ENCODE peak calls at places on chromosome 9, in seven cellular contexts. Q, R, V, W, S, N and H are unnamed samples.
A peak's percentile ranks its signal among the peaks of the same experiment; 100 is the strongest.

GRCh38 chr9:110028281-110029075 is 179.5 kb downstream of the C9orf152 start:
- DNase-seq in R (no peak), N (no peak), V (no peak), Q (no peak), S (no peak), W (no peak), H (no peak)

GRCh38 chr9:127974769-127975261 is 6.0 kb downstream of the EEIG1 start:
- DNase-seq in R (no peak), V (peak; percentile 65), Q (no peak), N (no peak), S (no peak), W (no peak), H (no peak)

GRCh38 chr9:18632624-18633407 is 158.9 kb downstream of the ADAMTSL1 start:
- DNase-seq in V (no peak), W (no peak), S (no peak), Q (no peak), R (no peak), N (no peak), H (no peak)

GRCh38 chr9:27260789-27261516 is 36.0 kb downstream of the EQTN start:
- DNase-seq in S (no peak), W (no peak), R (no peak), N (no peak), V (no peak), Q (no peak), H (no peak)

GRCh38 chr9:5392285-5392684 is 45.4 kb downstream of the PLGRKT start:
- DNase-seq in V (no peak), N (no peak), Q (no peak), R (no peak), S (no peak), W (no peak), H (no peak)

GRCh38 chr9:99445377-99445891 is 223.4 kb downstream of the SEC61B start:
- DNase-seq in R (no peak), N (no peak), W (no peak), Q (no peak), V (no peak), S (no peak), H (no peak)

GRCh38 chr9:131776473-131776872 is 36.6 kb upstream of the RAPGEF1 start:
- DNase-seq in N (peak; percentile 91), R (peak; percentile 32), S (peak; percentile 67), W (no peak), V (no peak), Q (no peak), H (peak; percentile 49)

GRCh38 chr9:15735083-15735974 is 182.5 kb downstream of the CCDC171 start:
- DNase-seq in R (no peak), W (no peak), S (no peak), Q (no peak), V (no peak), N (no peak), H (no peak)

GRCh38 chr9:14214693-14215092 is 99.2 kb downstream of the NFIB start:
- DNase-seq in S (no peak), N (no peak), W (no peak), Q (no peak), V (no peak), R (no peak), H (no peak)

DNA sequence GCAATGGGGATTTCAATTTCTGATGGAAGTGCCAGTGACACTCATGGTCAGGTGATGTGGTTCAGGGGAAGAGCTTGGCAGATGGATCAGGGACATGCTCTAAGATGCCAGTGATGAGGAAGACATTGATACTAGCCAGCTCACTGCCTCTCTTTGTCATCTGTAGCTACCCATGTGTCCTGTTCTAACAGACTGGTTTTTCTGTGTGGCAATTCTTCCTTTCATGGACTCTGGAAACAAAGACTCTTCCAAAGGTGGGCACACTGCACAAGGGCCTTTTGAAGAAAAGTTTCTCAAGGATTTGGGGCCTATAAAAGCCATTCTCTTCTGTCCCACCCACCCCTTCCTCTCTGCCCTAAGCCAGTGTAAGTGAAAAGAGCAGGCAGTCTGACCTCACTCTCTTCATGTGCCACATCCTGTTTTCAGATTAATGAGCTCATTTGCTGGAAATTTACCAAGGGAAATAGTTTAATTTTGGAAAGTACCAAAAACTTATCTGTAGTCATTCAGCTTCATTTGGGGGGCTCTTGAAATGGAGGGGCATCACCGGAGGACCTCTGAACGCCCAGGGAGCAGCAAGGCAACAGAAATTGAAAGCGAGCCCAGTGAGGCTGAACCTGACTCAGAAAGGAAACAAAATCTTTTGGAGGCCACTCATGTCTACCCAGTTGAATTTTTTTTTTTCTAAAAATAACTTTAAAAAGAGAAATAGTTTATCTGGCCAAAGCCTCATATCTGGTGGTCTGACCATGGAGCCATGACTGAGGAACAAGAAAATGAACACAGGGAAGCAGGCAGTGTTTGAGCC is 4.9 kb upstream of the TRAF1 start:
- DNase-seq in W (peak; percentile 53), Q (peak; percentile 93), N (no peak), V (no peak), S (no peak), R (no peak), H (no peak)
- TF ChIP-seq POLR2AphosphoS5 in W (peak; percentile 81), Q (peak; percentile 90), N (no peak), V (peak; percentile 11), S (no peak), R (no peak), H (peak; percentile 84)

DNA sequence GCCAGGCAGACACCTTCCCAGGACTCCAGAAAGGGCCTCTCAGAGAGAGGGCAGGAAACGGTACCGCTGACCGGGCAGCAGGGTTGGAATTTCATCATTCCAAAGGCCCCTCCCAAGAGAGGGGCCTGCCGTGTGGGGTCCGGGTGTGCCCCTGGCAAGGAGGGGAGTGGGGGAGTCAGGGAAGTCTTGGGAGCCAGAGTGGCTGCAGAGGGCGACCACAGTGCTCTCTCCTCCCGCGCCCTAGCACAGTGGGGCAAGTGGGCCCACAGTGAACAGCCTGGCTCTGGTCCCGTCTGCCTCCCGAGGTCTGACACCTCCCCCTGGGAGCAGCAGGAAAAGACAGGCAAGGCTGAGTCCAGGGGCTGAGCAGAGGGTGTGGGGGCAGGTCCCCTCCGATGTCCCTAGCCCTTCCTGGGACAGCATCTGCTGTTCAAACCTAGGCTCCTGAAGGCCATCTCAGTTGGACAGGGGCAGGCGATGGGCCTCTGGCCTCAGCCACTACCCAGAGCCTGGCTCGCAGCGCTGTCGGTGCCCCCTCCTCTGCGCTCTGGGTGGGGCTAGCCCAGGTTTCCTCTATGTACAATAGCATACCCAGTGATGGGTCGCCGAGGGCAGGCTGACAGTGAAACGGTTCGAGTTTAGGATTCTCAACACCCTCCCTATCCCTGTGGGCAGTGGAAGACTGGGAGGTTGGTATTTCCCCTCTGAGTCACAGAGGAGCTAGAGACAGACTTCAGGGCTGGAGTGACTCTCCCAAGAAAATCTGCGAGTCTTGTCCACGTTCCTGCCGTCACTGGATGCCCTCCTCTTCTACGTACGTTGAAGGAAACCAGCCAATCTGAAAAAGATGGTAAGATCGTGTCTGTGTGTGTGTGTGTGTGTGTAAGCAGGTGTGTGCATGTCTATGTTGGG is 25.4 kb upstream of the SARDH start:
- DNase-seq in R (no peak), S (no peak), W (no peak), N (peak; percentile 45), Q (no peak), V (no peak), H (no peak)
- TF ChIP-seq TAF1 in R (no peak), S (no peak), W (no peak), N (no peak), Q (no peak), V (no peak), H (no peak)

DNA sequence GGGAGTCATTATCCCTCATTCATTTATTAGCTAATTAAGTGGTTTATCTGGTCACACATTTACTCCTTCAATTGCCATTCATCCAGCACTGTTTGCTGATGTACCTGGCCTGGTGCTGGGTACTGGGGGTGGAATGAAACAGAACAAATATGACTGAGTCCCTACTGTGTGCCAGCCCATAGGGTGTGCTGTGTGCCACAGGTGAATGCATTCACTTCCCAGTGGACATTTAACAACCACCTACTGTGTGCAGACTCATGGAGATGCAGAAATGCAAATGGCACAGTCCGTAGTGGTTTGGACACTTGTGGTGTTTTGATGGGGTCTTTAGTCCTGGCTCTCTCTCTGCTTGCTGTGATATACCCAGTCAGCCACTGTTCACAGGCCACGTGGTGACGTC is 10.5 kb downstream of the NEK6 start:
- DNase-seq in Q (no peak), S (no peak), R (no peak), N (no peak), W (no peak), V (no peak), H (no peak)
- TF ChIP-seq POLR2AphosphoS5 in Q (no peak), S (no peak), R (no peak), N (no peak), W (no peak), V (no peak), H (no peak)

GRCh38 chr9:97411440-97411788 is 482 bp upstream of the TDRD7 start:
- DNase-seq in Q (no peak), V (no peak), W (no peak), S (no peak), N (no peak), R (no peak), H (no peak)

GRCh38 chr9:97415146-97415545 is 3.2 kb downstream of the TDRD7 start:
- DNase-seq in N (no peak), S (no peak), R (no peak), Q (no peak), V (no peak), W (no peak), H (no peak)

GRCh38 chr9:97411789-97412627 is at the start of gene TDRD7:
- DNase-seq in S (peak; percentile 92), V (peak; percentile 98), R (peak; percentile 65), W (peak; percentile 85), Q (peak; percentile 50), N (peak; percentile 91), H (peak; percentile 90)

GRCh38 chr9:97413462-97413861 is 1.6 kb downstream of the TDRD7 start:
- DNase-seq in R (no peak), S (no peak), N (no peak), W (no peak), V (no peak), Q (no peak), H (no peak)

GRCh38 chr9:97412628-97413382 is 909 bp downstream of the TDRD7 start:
- DNase-seq in N (no peak), R (no peak), Q (no peak), V (no peak), W (no peak), S (peak; percentile 36), H (no peak)
- TF ChIP-seq TAF1 in N (no peak), R (no peak), Q (no peak), V (no peak), W (no peak), S (no peak), H (no peak)

DNA sequence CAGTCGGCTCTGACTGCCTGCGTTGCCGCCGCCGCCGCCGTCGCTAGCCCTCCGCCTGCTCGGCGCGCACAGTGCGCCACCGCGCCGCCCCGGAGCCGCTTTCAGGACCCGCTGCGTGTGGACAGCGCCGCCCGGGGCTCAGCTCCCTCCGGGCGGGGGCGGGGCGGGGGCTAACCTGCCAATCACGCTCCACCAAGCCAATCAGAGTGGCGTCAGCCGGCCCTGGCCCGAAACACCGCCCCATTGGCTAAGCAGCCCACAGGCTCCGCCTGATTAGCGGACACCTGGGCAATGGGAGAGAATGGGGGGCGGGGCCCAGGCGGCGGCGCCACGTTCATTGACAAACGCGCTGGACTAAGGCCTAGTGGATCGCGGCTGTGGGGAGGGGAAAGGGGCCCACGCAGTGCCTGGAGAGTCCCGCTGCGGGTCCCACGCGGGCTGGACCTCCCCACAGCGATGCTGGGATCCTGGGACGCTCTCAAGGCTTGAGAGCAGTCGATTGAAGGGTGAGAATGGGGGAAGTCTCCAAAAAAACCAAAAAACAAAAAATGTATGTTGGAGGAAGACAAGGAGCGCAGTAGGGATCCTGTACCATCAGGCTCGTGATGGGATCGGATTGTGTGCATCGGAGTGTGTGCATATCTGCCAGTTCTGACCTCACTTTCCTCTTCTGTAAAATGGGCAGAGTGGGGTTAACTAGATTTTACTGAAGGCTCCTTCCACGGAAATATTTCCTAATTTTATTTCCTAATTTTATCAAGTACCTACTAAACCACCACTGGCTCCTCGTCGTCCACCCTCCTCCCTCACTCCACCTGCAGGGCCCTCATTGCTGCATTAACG is 6.3 kb downstream of the PAX5 start:
- DNase-seq in W (peak; percentile 97), Q (peak; percentile 85), S (peak; percentile 95), N (peak; percentile 97), V (peak; percentile 99), R (peak; percentile 86), H (peak; percentile 96)
- TF ChIP-seq POLR2AphosphoS5 in W (no peak), Q (peak; percentile 46), S (no peak), N (no peak), V (no peak), R (no peak), H (peak; percentile 52)

GRCh38 chr9:137325791-137326190 is 23.7 kb upstream of the NRARP start:
- DNase-seq in R (no peak), V (no peak), N (no peak), S (no peak), W (no peak), Q (no peak), H (no peak)
- TF ChIP-seq TAF1 in R (no peak), V (no peak), N (no peak), S (no peak), W (no peak), Q (no peak), H (no peak)